ENCODE peak calls at places on chromosomes 5 and 9, in six cellular contexts. Z, Q, Y, J, U and L are unnamed samples.

GRCh38 chr5:73450672-73451217 is 2.2 kb upstream of the FOXD1 start:
- DNase-seq in Z (no peak), U (peak), Q (no peak), J (no peak), Y (no peak), L (peak)

GRCh38 chr5:78972654-78973428 is 12.3 kb downstream of the ARSB start:
- DNase-seq in Z (no peak), U (peak), Q (peak), Y (peak), J (no peak), L (peak)

GRCh38 chr5:5231576-5231975 is 91.4 kb downstream of the ADAMTS16 start:
- DNase-seq in U (no peak), Y (no peak), J (no peak), Q (no peak), Z (no peak), L (no peak)

GRCh38 chr9:4495537-4495936 is 5.3 kb downstream of the SLC1A1 start:
- DNase-seq in Q (no peak), Z (no peak), Y (no peak), U (no peak), J (no peak), L (no peak)

GRCh38 chr9:74887981-74888370 is 255 bp upstream of the TRPM6 start:
- DNase-seq in Q (no peak), J (no peak), Y (no peak), Z (no peak), U (peak), L (no peak)

GRCh38 chr5:72280655-72281069 is 39.4 kb downstream of the MRPS27 start:
- DNase-seq in J (peak), Q (peak), Y (no peak), Z (no peak), U (peak), L (peak)

GRCh38 chr5:138748630-138749081 is 4.6 kb upstream of the CTNNA1 start:
- DNase-seq in U (peak), Q (no peak), Z (no peak), J (no peak), Y (no peak), L (peak)

GRCh38 chr5:154242442-154242841 is 51.9 kb downstream of the GALNT10 start:
- DNase-seq in Q (no peak), U (no peak), J (no peak), Z (no peak), Y (no peak), L (no peak)

GRCh38 chr5:115932991-115933390 is 29.3 kb upstream of the LVRN start:
- DNase-seq in U (no peak), Z (no peak), Y (no peak), J (no peak), Q (peak), L (peak)

GRCh38 chr5:150674376-150674821 is 13.3 kb downstream of the MYOZ3 start:
- DNase-seq in Q (no peak), Z (no peak), Y (no peak), U (no peak), J (no peak), L (no peak)

GRCh38 chr5:13218518-13218917 is 726.0 kb downstream of the DNAH5 start:
- DNase-seq in J (peak), U (peak), Q (peak), Y (no peak), Z (no peak), L (no peak)

GRCh38 chr9:133347515-133347984 is 381 bp downstream of the MED22 start:
- DNase-seq in J (no peak), Y (no peak), Z (no peak), Q (peak), U (peak), L (no peak)

GRCh38 chr5:173278641-173279040 is 43.6 kb upstream of the NKX2-5 start:
- DNase-seq in Q (no peak), Z (no peak), J (no peak), Y (no peak), U (no peak), L (no peak)

GRCh38 chr9:136734837-136735496 is 7.8 kb downstream of the LCN10 start:
- DNase-seq in Q (no peak), Y (no peak), Z (no peak), U (no peak), J (no peak), L (no peak)

GRCh38 chr5:125536582-125536981 is 790.1 kb upstream of the ZNF608 start:
- DNase-seq in U (peak), Z (no peak), Y (no peak), J (no peak), Q (no peak), L (peak)

GRCh38 chr9:100848731-100849130 is 179.8 kb upstream of the PLPPR1 start:
- DNase-seq in Y (no peak), Z (no peak), J (no peak), U (no peak), Q (no peak), L (no peak)

GRCh38 chr5:148998174-148998797 is 64.6 kb downstream of the SH3TC2 start:
- DNase-seq in J (peak), Z (peak), Y (peak), U (peak), Q (peak), L (peak)

GRCh38 chr9:111914749-111915424 is 18.3 kb downstream of the UGCG start:
- DNase-seq in Q (no peak), J (no peak), U (no peak), Y (no peak), Z (no peak), L (no peak)

GRCh38 chr5:139910901-139911300 is 115.3 kb downstream of the PSD2 start:
- DNase-seq in U (no peak), Z (no peak), Y (peak), J (no peak), Q (no peak), L (no peak)

GRCh38 chr9:131517761-131518190 is 13.3 kb downstream of the UCK1 start:
- DNase-seq in Z (no peak), Y (no peak), U (no peak), Q (no peak), J (no peak), L (no peak)

GRCh38 chr9:79645110-79645509 is 73.3 kb downstream of the TLE4 start:
- DNase-seq in Y (no peak), J (no peak), Z (no peak), U (no peak), Q (no peak), L (no peak)

GRCh38 chr9:18238752-18239151 is 235.2 kb upstream of the ADAMTSL1 start:
- DNase-seq in J (no peak), Z (no peak), Y (no peak), U (peak), Q (peak), L (peak)

GRCh38 chr9:130499804-130500263 is 55.1 kb downstream of the ASS1 start:
- DNase-seq in Z (no peak), U (no peak), J (peak), Y (peak), Q (peak), L (no peak)

GRCh38 chr5:56147679-56148230 is 85.4 kb downstream of the ANKRD55 start:
- DNase-seq in U (no peak), Z (no peak), J (no peak), Q (no peak), Y (no peak), L (no peak)

GRCh38 chr5:58241383-58241782 is 218.5 kb downstream of the PLK2 start:
- DNase-seq in U (peak), Y (no peak), Z (no peak), J (no peak), Q (peak), L (no peak)

GRCh38 chr9:104743377-104743985 is 4.0 kb upstream of the NIPSNAP3A start:
- DNase-seq in Y (peak), Q (peak), U (peak), Z (no peak), J (peak), L (peak)

GRCh38 chr9:114097613-114098020 is 1.5 kb downstream of the KIF12 start:
- DNase-seq in Y (no peak), U (peak), Q (peak), Z (no peak), J (no peak), L (no peak)

GRCh38 chr5:68161156-68161555 is 54.4 kb upstream of the PIK3R1 start:
- DNase-seq in Z (no peak), U (no peak), J (no peak), Q (no peak), Y (no peak), L (no peak)

GRCh38 chr5:180815241-180816031 is 12.8 kb upstream of the MGAT1 start:
- DNase-seq in Y (no peak), Z (no peak), Q (no peak), U (no peak), J (no peak), L (no peak)

GRCh38 chr5:180818275-180818674 is 15.7 kb upstream of the MGAT1 start:
- DNase-seq in Q (no peak), U (no peak), J (no peak), Y (no peak), Z (no peak), L (no peak)

GRCh38 chr5:180817847-180818246 is 15.2 kb upstream of the MGAT1 start:
- DNase-seq in J (no peak), Y (no peak), Z (no peak), Q (no peak), U (no peak), L (no peak)

GRCh38 chr5:180818942-180819341 is 16.3 kb upstream of the MGAT1 start:
- DNase-seq in J (no peak), Q (no peak), Y (no peak), Z (no peak), U (no peak), L (no peak)

DNA sequence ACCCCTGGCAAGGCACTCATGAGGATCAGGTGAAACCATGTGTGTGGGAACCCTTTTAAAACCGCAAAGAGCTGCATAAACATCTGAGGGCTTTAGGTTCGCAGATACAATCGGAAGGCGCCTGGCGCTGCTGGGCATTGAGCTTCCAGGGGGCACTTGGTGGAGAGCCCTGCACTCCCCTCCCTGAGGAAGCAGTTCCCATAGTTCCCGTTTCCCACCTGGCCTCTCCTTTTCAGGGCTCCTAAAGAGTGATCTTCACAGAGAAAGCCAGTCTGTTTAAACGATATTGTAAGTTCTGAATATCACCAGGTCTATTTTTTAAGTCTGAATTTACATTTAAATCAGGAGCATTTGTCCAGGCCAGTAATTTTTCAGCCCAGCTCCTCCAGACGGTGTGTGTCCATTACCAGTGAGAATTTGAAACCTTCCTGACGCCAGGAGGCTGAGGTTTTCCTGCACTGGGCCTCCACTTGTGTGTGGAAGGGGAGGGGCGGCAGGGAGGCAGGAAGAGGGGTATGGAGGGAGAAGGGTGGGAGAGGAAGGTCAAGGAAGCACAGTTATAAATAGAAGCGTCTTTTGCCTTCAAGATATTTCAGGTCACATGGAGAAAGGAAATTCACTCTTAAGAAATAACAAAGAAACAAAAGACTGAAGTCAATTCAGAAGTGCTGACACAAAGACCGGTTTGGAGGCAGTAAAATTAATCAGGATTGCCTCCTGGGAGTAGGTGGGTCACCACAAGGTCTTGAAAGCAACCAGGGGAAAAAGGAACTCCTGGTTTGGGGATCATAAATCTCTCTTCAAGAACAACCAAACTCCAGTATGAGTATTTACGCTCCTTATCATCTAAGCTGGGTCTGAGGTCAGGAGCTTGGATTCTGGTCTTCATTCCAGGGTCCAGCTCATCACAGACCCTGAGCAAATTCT is 14.3 kb upstream of the MGAT1 start:
- DNase-seq in Z (no peak), J (no peak), U (peak), Y (no peak), Q (no peak), L (peak)
- H3K4me3 ChIP-seq in Z (no peak), J (no peak), U (no peak), Y (no peak), Q (no peak), L (no peak)

GRCh38 chr5:51961154-51961562 is 577.9 kb downstream of the ISL1 start:
- DNase-seq in Z (no peak), Y (no peak), J (no peak), Q (no peak), U (no peak), L (no peak)

GRCh38 chr5:51958473-51958872 is 575.2 kb downstream of the ISL1 start:
- DNase-seq in U (no peak), Z (no peak), Q (no peak), J (no peak), Y (no peak), L (no peak)

DNA sequence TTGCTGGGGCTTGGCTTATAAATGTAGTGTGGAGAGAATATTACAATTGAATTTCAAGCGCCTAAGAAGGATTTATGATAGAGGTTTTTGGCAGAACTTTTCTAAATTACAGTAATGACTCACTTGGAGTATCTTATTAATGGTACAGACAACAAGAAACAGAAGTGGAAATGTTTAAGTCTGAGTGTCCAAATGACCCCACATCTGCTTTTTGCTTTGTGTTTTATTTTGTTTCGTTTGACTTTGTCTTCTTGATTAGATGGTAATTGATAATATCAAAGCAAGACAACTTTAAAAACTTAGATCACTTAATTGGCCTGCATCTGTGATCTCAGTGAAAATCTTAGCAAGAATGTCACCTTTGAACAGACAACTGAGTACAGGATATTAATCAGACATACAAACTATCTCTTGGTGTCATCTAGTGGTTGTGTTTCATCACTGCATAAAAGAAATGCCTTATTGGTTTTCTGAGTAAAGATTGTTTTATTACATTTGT is 577.4 kb downstream of the ISL1 start:
- DNase-seq in Z (no peak), Q (peak), J (no peak), Y (no peak), U (peak), L (no peak)
- TF ChIP-seq CTCF in Z (no peak), Q (peak), J (no peak), Y (peak), U (no peak), L (no peak)

GRCh38 chr9:82105729-82106128 is 117.2 kb downstream of the SPATA31D1 start:
- DNase-seq in J (no peak), U (no peak), Q (peak), Y (peak), Z (no peak), L (no peak)
- H3K4me3 ChIP-seq in J (no peak), U (no peak), Q (no peak), Y (no peak), Z (no peak), L (no peak)

GRCh38 chr5:15286659-15287058 is 213.3 kb upstream of the FBXL7 start:
- DNase-seq in Z (no peak), Q (no peak), U (no peak), Y (no peak), J (no peak), L (no peak)
- TF ChIP-seq CTCF in Z (no peak), Q (no peak), U (peak), Y (no peak), J (no peak), L (no peak)

DNA sequence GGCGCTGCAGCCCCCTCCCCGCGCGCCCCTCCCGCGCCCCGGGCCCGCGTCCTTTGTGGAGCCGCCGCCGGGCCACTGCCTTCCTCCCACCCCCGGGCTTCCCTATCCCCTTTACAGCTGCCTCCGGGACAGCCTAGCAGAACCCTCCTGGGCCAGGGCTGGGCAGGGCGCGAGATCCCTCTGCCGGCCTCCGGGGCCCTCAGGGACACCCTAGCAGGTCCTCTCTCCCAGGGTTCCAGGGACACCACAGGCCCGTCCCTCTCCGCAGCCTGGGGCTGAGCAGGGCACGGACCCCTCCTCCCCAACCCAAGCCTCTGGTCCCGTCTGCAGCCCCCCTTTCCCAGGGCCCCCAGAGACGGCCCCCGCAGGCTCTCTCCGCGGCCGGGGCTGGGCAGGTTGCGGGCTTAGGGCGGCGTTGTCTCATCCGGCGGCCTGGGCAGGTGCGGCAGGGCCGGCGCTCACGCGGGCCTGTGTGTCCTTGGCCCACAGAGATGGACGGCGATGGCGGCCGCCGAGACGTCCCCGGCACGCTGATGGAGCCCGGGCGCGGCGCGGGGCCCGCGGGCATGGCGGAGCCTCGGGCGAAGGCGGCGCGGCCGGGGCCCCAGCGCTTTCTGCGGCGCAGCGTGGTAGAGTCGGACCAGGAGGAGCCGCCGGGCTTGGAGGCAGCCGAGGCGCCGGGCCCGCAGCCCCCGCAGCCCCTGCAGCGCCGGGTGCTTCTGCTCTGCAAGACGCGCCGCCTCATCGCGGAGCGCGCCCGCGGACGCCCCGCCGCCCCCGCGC is 691 bp downstream of the WNK2 start:
- DNase-seq in Z (no peak), U (no peak), Y (no peak), Q (peak), J (peak), L (no peak)
- H3K4me3 ChIP-seq in Z (peak), U (no peak), Y (peak), Q (peak), J (peak), L (no peak)

DNA sequence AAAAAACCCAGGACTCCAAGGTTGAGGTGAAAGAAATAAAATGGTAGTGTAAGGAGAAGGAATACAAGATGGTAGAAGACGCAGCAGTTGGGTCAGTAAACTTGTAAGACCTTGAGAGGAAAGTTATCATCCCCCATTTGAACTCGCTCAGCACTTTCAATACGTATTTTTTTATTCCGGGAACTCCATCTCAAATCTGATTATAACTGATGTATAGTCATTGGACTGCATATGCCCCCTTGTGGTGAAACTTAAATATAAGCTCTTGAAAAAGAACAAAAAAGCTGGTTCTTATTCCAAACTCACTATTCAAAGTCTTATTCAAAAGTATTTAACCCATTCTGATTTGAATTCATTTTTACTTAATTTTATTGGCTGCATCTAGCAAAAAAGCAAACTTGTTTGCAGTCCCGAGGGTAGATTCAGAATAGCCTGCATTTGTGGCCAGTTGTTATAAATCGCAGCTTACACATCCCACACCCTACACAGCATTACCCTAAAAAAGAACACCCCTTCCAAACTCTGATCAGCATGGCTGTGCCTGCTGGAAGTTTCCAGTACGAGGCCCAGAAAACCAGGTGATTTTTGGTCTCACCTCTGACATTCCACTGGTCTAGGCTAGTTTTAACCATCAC is 118.0 kb downstream of the ESM1 start:
- DNase-seq in Q (peak), Y (no peak), Z (no peak), U (peak), J (peak), L (peak)
- TF ChIP-seq CTCF in Q (peak), Y (peak), Z (peak), U (peak), J (peak), L (peak)